ENCODE peak calls at places on chromosomes 5 and 9, in four cellular contexts. S is KG1; X is CD8-positive, alpha-beta T cell; G is endodermal cell. O is an unnamed sample.

GRCh38 chr9:107019216-107019615 is 156.2 kb downstream of the ZNF462 start:
- DNase-seq in G (no peak), X (no peak), S (no peak), O (no peak)

GRCh38 chr5:95664204-95664786 is 17.7 kb downstream of the RFESD start:
- DNase-seq in X (no peak), G (no peak), S (no peak), O (no peak)

GRCh38 chr5:179967489-179967888 is 59.8 kb upstream of the TBC1D9B start:
- DNase-seq in G (no peak), S (no peak), X (no peak), O (no peak)

GRCh38 chr5:173806270-173807035 is 81.7 kb upstream of the CPEB4 start:
- DNase-seq in X (no peak), G (no peak), S (no peak), O (no peak)

GRCh38 chr5:132466453-132467291 is 23.9 kb downstream of the IRF1 start:
- DNase-seq in S (peak; percentile 65), G (no peak), X (peak; percentile 58), O (peak; percentile 59)

GRCh38 chr5:107199756-107200155 is 471.0 kb downstream of the EFNA5 start:
- DNase-seq in S (no peak), X (no peak), G (no peak), O (no peak)

GRCh38 chr5:141760193-141760592 is 78.2 kb upstream of the ARAP3 start:
- DNase-seq in G (no peak), S (no peak), X (no peak), O (no peak)

GRCh38 chr5:13510616-13511015 is 433.9 kb downstream of the DNAH5 start:
- DNase-seq in X (no peak), S (no peak), G (no peak), O (no peak)

GRCh38 chr9:26508897-26509296 is 383.7 kb downstream of the CAAP1 start:
- DNase-seq in S (no peak), X (no peak), G (no peak), O (no peak)

GRCh38 chr5:149618581-149619248 is 37.4 kb downstream of the ARHGEF37 start:
- DNase-seq in X (no peak), S (no peak), G (peak; percentile 83), O (no peak)

GRCh38 chr9:131111854-131112311 is 13.5 kb upstream of the NUP214 start:
- DNase-seq in S (no peak), X (no peak), G (peak; percentile 73), O (no peak)

GRCh38 chr9:4615251-4615650 is 46.8 kb upstream of the PLPP6 start:
- DNase-seq in S (no peak), X (no peak), G (no peak), O (no peak)

GRCh38 chr9:22037954-22038690 is 29.0 kb upstream of the CDKN2B start:
- DNase-seq in X (no peak), G (no peak), S (no peak), O (no peak)

GRCh38 chr9:109411818-109412352 is 86.2 kb downstream of the PTPN3 start:
- DNase-seq in X (no peak), G (peak; percentile 75), S (peak; percentile 11), O (no peak)

GRCh38 chr5:134844252-134844651 is 1.5 kb upstream of the C5orf24 start:
- DNase-seq in S (no peak), X (no peak), G (no peak), O (no peak)

GRCh38 chr5:96342581-96342980 is 90.5 kb downstream of the PCSK1 start:
- DNase-seq in X (no peak), S (no peak), G (no peak), O (no peak)

GRCh38 chr5:172885594-172886340 is 51.7 kb downstream of the ERGIC1 start:
- DNase-seq in G (no peak), X (no peak), S (no peak), O (no peak)

GRCh38 chr5:173012882-173013281 is 29.3 kb downstream of the ATP6V0E1 start:
- DNase-seq in X (no peak), G (no peak), S (no peak), O (no peak)

GRCh38 chr5:42951847-42952411 is 88.2 kb downstream of the ANXA2R start:
- DNase-seq in X (peak; percentile 49), S (no peak), G (no peak), O (peak; percentile 42)

GRCh38 chr9:21996438-21996837 is 1.8 kb downstream of the CDKN2B-AS1 start:
- DNase-seq in X (no peak), G (peak; percentile 75), S (no peak), O (no peak)

GRCh38 chr9:115997923-115998322 is 155.7 kb upstream of the PAPPA start:
- DNase-seq in S (no peak), X (no peak), G (no peak), O (no peak)

GRCh38 chr5:138752341-138752950 is 779 bp upstream of the CTNNA1 start:
- DNase-seq in G (peak; percentile 86), X (no peak), S (no peak), O (no peak)

GRCh38 chr5:144598451-144599068 is 427.9 kb downstream of the KCTD16 start:
- DNase-seq in S (no peak), X (no peak), G (peak; percentile 61), O (no peak)

GRCh38 chr9:16119861-16120641 is 567.2 kb downstream of the CCDC171 start:
- DNase-seq in S (no peak), G (no peak), X (no peak), O (no peak)

GRCh38 chr5:172007153-172007794 is 836 bp upstream of the FBXW11 start:
- DNase-seq in S (peak; percentile 26), G (peak; percentile 71), X (peak; percentile 3), O (no peak)

GRCh38 chr9:120774719-120775118 is 18.5 kb downstream of the FBXW2 start:
- DNase-seq in G (no peak), S (no peak), X (no peak), O (no peak)

GRCh38 chr5:160438316-160439204 is 16.9 kb downstream of the PTTG1 start:
- DNase-seq in X (peak; percentile 30), G (peak; percentile 88), S (no peak), O (peak; percentile 41)

GRCh38 chr5:178644826-178645545 is 18.1 kb upstream of the CLK4 start:
- DNase-seq in G (no peak), X (no peak), S (no peak), O (no peak)

GRCh38 chr5:117103703-117104102 is 529.1 kb upstream of the SEMA6A start:
- DNase-seq in S (no peak), G (no peak), X (no peak), O (no peak)

GRCh38 chr9:99056876-99057664 is 47.8 kb upstream of the TGFBR1 start:
- DNase-seq in X (no peak), S (no peak), G (no peak), O (no peak)

GRCh38 chr5:151227918-151228447 is 4.1 kb upstream of the CCDC69 start:
- DNase-seq in X (no peak), S (no peak), G (no peak), O (no peak)

GRCh38 chr5:41112486-41113455 is 41.6 kb upstream of the MROH2B start:
- DNase-seq in G (no peak), X (no peak), S (no peak), O (no peak)

GRCh38 chr5:91182763-91183162 is 200.4 kb downstream of the ARRDC3 start:
- DNase-seq in S (no peak), G (peak; percentile 50), X (no peak), O (no peak)

GRCh38 chr9:16921855-16922254 is 51.4 kb upstream of the BNC2 start:
- DNase-seq in X (no peak), S (no peak), G (no peak), O (no peak)

GRCh38 chr5:15682566-15682965 is 182.6 kb downstream of the FBXL7 start:
- DNase-seq in G (no peak), S (no peak), X (no peak), O (no peak)

GRCh38 chr9:104907278-104907951 is 20.5 kb downstream of the ABCA1 start:
- DNase-seq in G (peak; percentile 25), S (no peak), X (no peak), O (no peak)